ENCODE peak calls at places on chromosomes 3 and 15, in five cellular contexts. F is HEK293T, Z is NT2/D1, Q is HepG2, N is H1. O is an unnamed sample.
A peak's percentile ranks its signal among the peaks of the same experiment; 100 is the strongest.

GRCh38 chr3:118472586-118472985 is 562.1 kb downstream of the IGSF11 start:
- DNase-seq in F (no peak), Z (no peak), Q (no peak), N (no peak), O (no peak)

GRCh38 chr3:155876037-155876436 is 5.6 kb downstream of the GMPS start:
- DNase-seq in F (no peak), Z (no peak), Q (no peak), N (no peak), O (no peak)

GRCh38 chr3:122315619-122316018 is 9.4 kb upstream of the CSTA start:
- DNase-seq in F (no peak), Z (no peak), Q (no peak), N (peak; percentile 71), O (no peak)

GRCh38 chr15:30997270-30997669 is 5.8 kb upstream of the MTMR10 start:
- DNase-seq in F (no peak), Z (no peak), Q (no peak), N (no peak), O (no peak)

GRCh38 chr3:32419766-32420137 is 28.1 kb downstream of the CMTM7 start:
- DNase-seq in F (no peak), Z (no peak), Q (no peak), N (no peak), O (no peak)

GRCh38 chr3:152105446-152105845 is 163.3 kb upstream of the MBNL1 start:
- DNase-seq in F (no peak), Z (no peak), Q (peak; percentile 6), N (no peak), O (no peak)

GRCh38 chr3:31953091-31953490 is 28.0 kb downstream of the OSBPL10 start:
- DNase-seq in F (no peak), Z (no peak), Q (no peak), N (no peak), O (no peak)

GRCh38 chr15:56886450-56886856 is 32.0 kb upstream of the TCF12 start:
- DNase-seq in F (no peak), Z (no peak), Q (peak; percentile 3), N (no peak), O (no peak)

GRCh38 chr3:90080988-90081387 is 973.6 kb downstream of the EPHA3 start:
- DNase-seq in F (no peak), Z (peak; percentile 25), Q (no peak), N (no peak), O (no peak)

GRCh38 chr3:123151251-123151705 is 50.5 kb upstream of the SEC22A start:
- DNase-seq in F (no peak), Z (no peak), Q (no peak), N (no peak), O (no peak)

GRCh38 chr3:136366289-136366688 is 116.1 kb downstream of the PCCB start:
- DNase-seq in F (no peak), Z (no peak), Q (no peak), N (no peak), O (no peak)

GRCh38 chr3:29683306-29683993 is 402.6 kb downstream of the RBMS3 start:
- DNase-seq in F (peak; percentile 17), Z (no peak), Q (no peak), N (no peak), O (peak; percentile 60)

GRCh38 chr3:141181191-141181590 is 50.4 kb upstream of the PXYLP1 start:
- DNase-seq in F (no peak), Z (no peak), Q (no peak), N (no peak), O (no peak)

GRCh38 chr15:74804935-74805334 is 7.7 kb upstream of the LMAN1L start:
- DNase-seq in F (no peak), Z (no peak), Q (no peak), N (no peak), O (no peak)

GRCh38 chr3:189316296-189317019 is 144.7 kb downstream of the TPRG1 start:
- DNase-seq in F (no peak), Z (no peak), Q (peak; percentile 3), N (no peak), O (no peak)

GRCh38 chr15:91311986-91312385 is 211.9 kb downstream of the SV2B start:
- DNase-seq in F (no peak), Z (no peak), Q (no peak), N (no peak), O (no peak)

GRCh38 chr3:46948830-46949671 is 27.5 kb downstream of the CCDC12 start:
- DNase-seq in F (no peak), Z (no peak), Q (peak; percentile 72), N (no peak), O (no peak)

GRCh38 chr15:29074045-29074444 is 188.3 kb downstream of the APBA2 start:
- DNase-seq in F (no peak), Z (no peak), Q (no peak), N (no peak), O (no peak)

GRCh38 chr15:29071193-29071906 is 185.6 kb downstream of the APBA2 start:
- DNase-seq in F (no peak), Z (no peak), Q (no peak), N (no peak), O (no peak)

GRCh38 chr15:29072444-29072843 is 186.7 kb downstream of the APBA2 start:
- DNase-seq in F (no peak), Z (no peak), Q (no peak), N (no peak), O (no peak)

GRCh38 chr15:29070471-29071192 is 184.9 kb downstream of the APBA2 start:
- DNase-seq in F (no peak), Z (no peak), Q (no peak), N (no peak), O (no peak)

GRCh38 chr15:29071907-29072273 is 186.1 kb downstream of the APBA2 start:
- DNase-seq in F (no peak), Z (no peak), Q (no peak), N (no peak), O (no peak)
- TF ChIP-seq SUZ12 in F (no peak), Z (no peak), Q (no peak), N (no peak), O (no peak)

DNA sequence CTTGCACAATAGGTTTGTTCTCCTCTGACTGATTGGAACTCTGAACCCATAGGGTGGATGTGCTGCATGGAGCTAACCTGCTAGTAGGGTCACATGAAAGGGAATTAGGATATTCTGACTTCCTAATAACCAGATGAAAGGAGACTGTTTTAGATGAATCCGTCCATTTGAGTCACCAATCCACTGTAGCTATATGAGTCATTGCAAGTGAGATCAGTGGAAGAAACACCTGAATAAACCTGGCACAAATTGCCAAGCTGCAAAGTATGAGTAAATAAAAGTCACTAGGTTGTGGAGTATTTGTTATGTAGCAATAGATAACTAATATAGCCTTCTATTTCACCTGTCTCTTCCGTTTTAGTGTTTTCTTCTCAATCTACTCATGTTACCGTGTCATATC is 584.4 kb downstream of the PDCD6IP start:
- DNase-seq in F (no peak), Z (no peak), Q (no peak), N (no peak), O (no peak)
- TF ChIP-seq SUZ12 in F (no peak), Z (no peak), Q (no peak), N (no peak), O (no peak)

GRCh38 chr3:170307998-170308398 is 49.5 kb upstream of the SKIL start:
- DNase-seq in F (no peak), Z (no peak), Q (peak; percentile 24), N (no peak), O (no peak)
- TF ChIP-seq SUZ12 in F (no peak), Z (no peak), Q (no peak), N (no peak), O (no peak)

DNA sequence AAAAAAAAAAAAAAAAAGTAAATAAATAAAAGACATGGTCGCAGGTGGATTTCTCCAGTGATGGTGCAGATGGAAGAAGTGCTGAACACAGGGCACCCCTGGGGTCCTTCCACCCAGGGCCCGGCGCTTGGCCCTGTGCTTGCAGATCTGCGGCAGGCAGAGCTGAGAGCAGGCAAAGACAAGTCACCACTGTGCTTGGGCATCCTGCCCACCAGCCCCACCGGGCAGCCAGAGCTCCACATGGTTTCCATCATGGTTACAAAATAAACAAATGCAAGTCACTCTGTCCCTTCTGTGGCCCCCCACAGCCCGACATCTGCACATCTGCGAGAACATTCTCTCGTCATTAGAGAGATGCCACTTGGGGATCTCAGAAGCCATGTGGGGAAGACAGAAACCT is 37.6 kb upstream of the SFMBT1 start:
- DNase-seq in F (no peak), Z (no peak), Q (no peak), N (no peak), O (no peak)
- TF ChIP-seq SUZ12 in F (no peak), Z (no peak), Q (no peak), N (no peak), O (no peak)

DNA sequence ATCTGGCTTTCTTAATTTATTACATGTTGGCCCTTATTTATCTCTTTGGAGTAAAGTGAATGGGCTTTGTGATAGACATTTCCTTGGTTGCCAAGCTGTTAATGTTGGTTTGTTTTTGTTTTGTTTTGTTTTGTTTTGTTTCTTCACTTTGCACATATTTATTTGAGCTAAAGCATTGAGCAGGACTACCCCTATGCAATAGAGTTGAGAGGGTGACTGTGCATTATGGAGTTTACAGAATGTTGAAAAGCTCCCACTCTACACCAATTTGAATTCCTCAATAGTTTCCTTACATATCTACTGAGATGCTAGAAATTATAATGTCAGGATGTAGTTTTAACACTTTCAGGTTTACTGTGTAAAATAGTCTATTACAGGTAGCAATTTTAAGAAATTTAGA is 462.8 kb upstream of the CBLB start:
- DNase-seq in F (no peak), Z (no peak), Q (no peak), N (no peak), O (no peak)
- TF ChIP-seq SUZ12 in F (no peak), Z (no peak), Q (no peak), N (no peak), O (no peak)

O was measured in GM12878.